ENCODE peak calls at places on chromosomes 4 and X, in five cellular contexts. M, E, O, N and V are unnamed samples.

GRCh38 chr4:100060765-100061416 is 110.8 kb upstream of the H2AZ1 start:
- DNase-seq in E (no peak), N (no peak), M (no peak), O (no peak), V (no peak)

GRCh38 chrX:153886915-153887314 is 942 bp upstream of the L1CAM start:
- DNase-seq in O (peak; percentile 36), M (no peak), E (no peak), N (no peak), V (no peak)

GRCh38 chr4:82394896-82395295 is 21.1 kb upstream of the HNRNPD start:
- DNase-seq in O (no peak), E (no peak), N (no peak), M (no peak), V (no peak)

GRCh38 chrX:72620550-72621145 is 48.0 kb upstream of the HDAC8 start:
- DNase-seq in O (peak; percentile 70), E (no peak), M (peak; percentile 94), N (no peak), V (no peak)

GRCh38 chr4:168791376-168791775 is 218.7 kb downstream of the CBR4 start:
- DNase-seq in O (no peak), M (no peak), E (no peak), N (no peak), V (no peak)

GRCh38 chr4:60485279-60485678 is 714.8 kb upstream of the ADGRL3 start:
- DNase-seq in O (no peak), N (no peak), E (no peak), M (no peak), V (no peak)

GRCh38 chrX:45743081-45743533 is 542.4 kb upstream of the DIPK2B start:
- DNase-seq in O (no peak), M (peak; percentile 59), E (no peak), N (no peak), V (no peak)

GRCh38 chr4:100778431-100778830 is 260.6 kb upstream of the EMCN start:
- DNase-seq in M (no peak), N (no peak), O (no peak), E (no peak), V (no peak)

GRCh38 chr4:91422011-91422410 is 881.8 kb upstream of the GRID2 start:
- DNase-seq in N (no peak), E (no peak), M (no peak), O (no peak), V (no peak)

GRCh38 chr4:77880784-77881183 is 18.2 kb downstream of the MRPL1 start:
- DNase-seq in M (no peak), E (no peak), N (no peak), O (no peak), V (no peak)

GRCh38 chrX:103413981-103414380 is 37.6 kb downstream of the BEX3 start:
- DNase-seq in N (no peak), E (no peak), O (no peak), M (no peak), V (no peak)
- TF ChIP-seq CTCF in N (no peak), E (no peak), O (no peak), M (no peak), V (no peak)

GRCh38 chrX:129427267-129427666 is 96.0 kb downstream of the SMARCA1 start:
- DNase-seq in O (no peak), M (no peak), N (no peak), E (no peak), V (no peak)
- TF ChIP-seq CTCF in O (no peak), M (no peak), N (no peak), E (no peak), V (no peak)

DNA sequence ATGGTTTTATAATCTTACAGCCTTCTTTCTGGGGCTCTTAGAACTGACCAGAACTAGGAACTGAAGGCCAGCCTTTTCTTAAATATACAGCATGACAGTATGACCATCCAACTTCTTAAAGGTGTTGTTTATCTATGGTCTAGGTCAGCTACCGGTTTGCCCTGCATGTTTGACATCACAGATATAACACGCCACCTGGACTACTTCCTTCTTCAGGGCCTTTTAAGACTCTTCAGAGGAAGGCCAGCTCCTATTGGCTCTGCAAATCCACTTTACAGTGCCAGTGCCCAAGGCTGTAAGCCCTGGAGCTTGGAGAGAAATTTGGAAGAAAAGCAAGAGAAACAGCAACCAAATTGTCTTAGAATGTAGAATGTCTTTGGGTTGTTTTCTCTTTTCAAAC is 185.5 kb downstream of the MGST2 start:
- DNase-seq in M (no peak), E (no peak), N (no peak), O (no peak), V (no peak)
- TF ChIP-seq CTCF in M (no peak), E (no peak), N (no peak), O (no peak), V (no peak)

GRCh38 chr4:2947926-2948325 is 15.3 kb downstream of the NOP14 start:
- DNase-seq in M (no peak), N (no peak), E (no peak), O (no peak), V (no peak)

GRCh38 chr4:2950221-2950989 is 12.8 kb downstream of the NOP14 start:
- DNase-seq in N (no peak), M (no peak), O (peak; percentile 40), E (no peak), V (no peak)

GRCh38 chr4:2946812-2947600 is 16.2 kb downstream of the NOP14 start:
- DNase-seq in N (no peak), M (no peak), O (no peak), E (no peak), V (no peak)

GRCh38 chr4:2949782-2950125 is 13.5 kb downstream of the NOP14 start:
- DNase-seq in O (no peak), M (no peak), E (no peak), N (no peak), V (no peak)

GRCh38 chr4:2948895-2949781 is 14.1 kb downstream of the NOP14 start:
- DNase-seq in O (peak; percentile 60), E (no peak), N (no peak), M (peak; percentile 41), V (no peak)
- TF ChIP-seq CTCF in O (peak; percentile 42), E (no peak), N (peak; percentile 62), M (peak; percentile 28), V (peak; percentile 53)

GRCh38 chr4:184099033-184099432 is 118.6 kb downstream of the ENPP6 start:
- DNase-seq in E (no peak), M (no peak), N (no peak), O (no peak), V (no peak)

GRCh38 chr4:184099541-184099966 is 118.1 kb downstream of the ENPP6 start:
- DNase-seq in N (no peak), M (no peak), O (no peak), E (no peak), V (no peak)

GRCh38 chr4:184096561-184097239 is 121.0 kb downstream of the ENPP6 start:
- DNase-seq in M (no peak), N (no peak), O (no peak), E (no peak), V (no peak)

GRCh38 chr4:184097815-184098214 is 119.9 kb downstream of the ENPP6 start:
- DNase-seq in M (no peak), N (no peak), O (no peak), E (no peak), V (no peak)

DNA sequence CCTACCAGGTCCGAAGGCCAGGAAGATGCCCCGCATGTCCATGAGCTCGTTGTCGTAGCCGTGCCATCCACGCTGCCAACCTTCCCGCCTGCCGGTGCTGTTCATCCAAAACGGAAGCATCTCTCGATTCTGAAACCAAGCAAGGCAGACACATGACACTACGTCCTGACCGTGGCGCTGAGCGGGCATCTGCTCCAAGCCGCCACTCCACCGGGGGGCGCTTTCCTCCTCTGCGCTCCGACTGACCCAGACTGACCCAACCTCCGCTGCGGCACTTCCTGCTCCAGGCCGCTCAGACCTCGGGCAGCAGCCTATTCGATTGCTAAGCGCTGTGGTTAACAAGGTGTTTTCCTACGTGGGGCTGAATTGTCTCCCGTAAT is 120.4 kb downstream of the ENPP6 start:
- DNase-seq in E (no peak), N (no peak), M (no peak), O (peak; percentile 82), V (no peak)
- TF ChIP-seq CTCF in E (no peak), N (no peak), M (no peak), O (peak; percentile 17), V (no peak)

DNA sequence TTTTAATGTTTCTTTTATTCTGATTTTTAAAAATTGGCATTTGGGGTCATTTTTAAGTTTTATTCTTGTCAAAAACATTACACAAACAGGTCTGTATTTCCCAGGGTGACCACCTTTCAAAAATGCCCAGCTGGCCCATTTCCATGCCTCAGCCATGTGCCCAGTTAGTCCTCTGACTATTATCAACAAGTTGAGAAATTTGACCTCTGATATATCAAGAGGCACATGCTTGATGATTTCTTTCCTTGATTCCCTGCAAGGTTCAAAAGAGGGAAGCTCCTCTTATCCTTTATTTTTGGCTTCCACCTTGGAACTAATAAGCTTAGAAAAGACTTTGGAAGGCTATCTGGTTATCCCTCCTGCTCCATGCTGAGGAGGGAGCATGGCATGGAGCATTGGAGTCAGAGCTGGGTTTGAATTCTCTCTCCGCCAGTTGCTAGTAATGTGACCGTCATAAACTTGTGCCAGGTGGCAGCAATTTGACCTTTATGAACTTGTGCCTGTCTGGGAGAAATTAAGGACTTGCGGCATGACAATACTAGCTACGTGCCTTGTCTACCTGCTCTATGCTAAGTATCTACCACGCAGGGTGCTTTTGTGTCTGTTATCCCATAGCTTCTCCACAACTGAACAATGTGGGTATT is 122.4 kb upstream of the SLC4A4 start:
- DNase-seq in M (no peak), N (no peak), O (no peak), E (no peak), V (no peak)
- TF ChIP-seq CTCF in M (no peak), N (no peak), O (no peak), E (no peak), V (no peak)